ENCODE peak calls at places on chromosomes 1 and 21, in nine cellular contexts. Y is CD8-positive, alpha-beta T cell; F is kidney epithelial cell; C is pancreas; R is fibroblast of pulmonary artery; W is cardiac fibroblast; S is adrenal gland; D is GM12878; T is astrocyte. E is an unnamed sample.

GRCh38 chr1:109978761-109979488 is 5.6 kb upstream of the AHCYL1 start:
- DNase-seq in T (no peak), S (no peak), F (no peak), D (no peak), C (no peak), R (no peak), W (peak), Y (no peak), E (no peak)

GRCh38 chr1:30522031-30523004 is 201.1 kb downstream of the MATN1 start:
- DNase-seq in F (no peak), W (no peak), T (peak), C (peak), S (peak), R (peak), D (no peak), Y (no peak), E (peak)

GRCh38 chr21:45417256-45417950 is 12.4 kb downstream of the COL18A1 start:
- DNase-seq in R (no peak), W (no peak), T (no peak), C (no peak), Y (no peak), F (no peak), D (no peak), S (peak), E (no peak)

GRCh38 chr1:100989306-100990077 is 36.1 kb downstream of the DPH5 start:
- DNase-seq in T (peak), D (no peak), W (peak), F (peak), C (no peak), R (peak), S (no peak), Y (no peak), E (peak)

GRCh38 chr1:111597433-111597832 is 22.2 kb upstream of the RAP1A start:
- DNase-seq in W (no peak), R (no peak), F (no peak), T (no peak), Y (no peak), C (no peak), S (no peak), D (no peak), E (no peak)

GRCh38 chr1:156444407-156445001 is 56.1 kb downstream of the MEF2D start:
- DNase-seq in W (peak), S (no peak), C (no peak), T (no peak), F (no peak), D (no peak), R (peak), Y (no peak), E (no peak)

GRCh38 chr21:27528697-27529096 is 561.8 kb upstream of the ADAMTS5 start:
- DNase-seq in Y (no peak), C (no peak), S (no peak), W (no peak), D (no peak), R (no peak), F (no peak), T (no peak), E (no peak)

GRCh38 chr1:71836899-71837298 is 445.4 kb downstream of the NEGR1 start:
- DNase-seq in D (no peak), Y (no peak), R (no peak), W (no peak), T (no peak), S (no peak), C (no peak), F (no peak), E (no peak)

GRCh38 chr1:5640845-5641244 is 351.4 kb downstream of the NPHP4 start:
- DNase-seq in T (no peak), Y (no peak), D (no peak), S (no peak), R (no peak), C (no peak), F (no peak), W (no peak), E (no peak)
- TF ChIP-seq CTCF in T (no peak), Y (no peak), D (no peak), S (no peak), R (no peak), C (no peak), F (no peak), W (no peak), E (peak)

DNA sequence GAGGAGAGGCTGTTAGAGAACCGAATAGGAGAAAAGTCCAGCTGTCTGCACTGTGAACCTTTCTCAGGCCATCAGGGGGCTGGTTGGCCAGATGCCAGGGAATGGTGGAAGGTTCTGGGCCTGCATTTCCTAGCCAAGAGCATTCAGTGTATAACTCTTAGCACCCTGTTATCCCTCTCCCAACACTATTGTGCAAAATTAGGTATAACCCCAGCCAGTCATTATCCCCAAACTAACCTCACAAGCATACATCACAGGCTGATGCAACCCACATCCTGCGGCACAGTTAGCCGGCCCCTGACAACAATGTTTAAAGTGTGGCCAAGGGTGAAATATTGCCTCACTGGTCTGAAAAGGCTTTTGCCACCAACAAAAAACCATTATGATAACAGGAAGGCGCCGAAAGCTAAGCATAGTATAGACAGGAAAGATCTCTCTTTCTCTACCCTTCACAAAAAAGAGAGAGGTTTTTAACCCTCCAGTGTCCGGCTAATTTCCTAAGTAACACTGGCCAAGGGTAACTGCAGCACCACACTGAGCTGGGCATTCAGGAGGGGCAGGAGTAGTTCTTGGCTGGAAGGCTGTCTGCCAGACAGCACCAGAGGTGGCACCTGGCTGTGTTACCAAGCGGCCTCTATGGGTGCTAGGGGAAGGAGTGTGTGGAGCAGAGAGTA is 77.3 kb upstream of the BCAR3 start:
- DNase-seq in W (peak), C (no peak), R (peak), T (peak), D (no peak), S (peak), F (no peak), Y (no peak), E (no peak)
- TF ChIP-seq CTCF in W (peak), C (no peak), R (peak), T (no peak), D (no peak), S (no peak), F (no peak), Y (no peak), E (no peak)

GRCh38 chr1:161388639-161389038 is 21.0 kb upstream of the CFAP126 start:
- DNase-seq in W (no peak), C (no peak), F (no peak), Y (no peak), R (no peak), S (no peak), T (no peak), D (no peak), E (no peak)
- TF ChIP-seq CTCF in W (no peak), C (no peak), F (no peak), Y (no peak), R (no peak), S (no peak), T (no peak), D (no peak), E (no peak)

DNA sequence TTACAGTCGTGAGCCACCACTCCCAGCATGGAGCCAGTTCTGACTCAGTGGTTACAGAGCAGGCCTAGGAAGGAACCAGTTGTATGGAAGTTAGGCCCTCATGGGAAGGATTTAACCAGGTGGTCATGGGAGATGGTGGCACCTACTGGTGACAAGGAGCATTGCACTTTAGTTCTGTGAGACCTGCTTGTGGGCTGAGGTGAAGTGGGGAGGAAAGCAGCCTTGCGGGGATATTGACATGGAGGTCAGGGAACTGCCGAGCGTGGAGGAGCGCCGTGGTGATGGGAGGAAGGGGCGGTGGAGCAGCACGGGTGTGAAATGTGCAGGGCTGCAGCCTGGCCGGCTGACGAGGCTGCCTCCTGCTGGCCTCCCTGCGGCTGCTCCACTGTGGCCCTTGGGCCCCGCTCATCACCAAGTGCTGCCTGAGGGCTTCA is 100.4 kb downstream of the GALNT2 start:
- DNase-seq in D (peak), Y (no peak), C (no peak), W (peak), S (no peak), F (no peak), R (peak), T (peak), E (peak)
- TF ChIP-seq CTCF in D (peak), Y (peak), C (peak), W (peak), S (peak), F (peak), R (peak), T (peak), E (peak)

GRCh38 chr1:3481046-3481445 is 26.6 kb downstream of the ARHGEF16 start:
- DNase-seq in F (no peak), C (no peak), S (no peak), Y (no peak), D (no peak), T (no peak), W (no peak), R (no peak), E (no peak)

GRCh38 chr1:3483801-3484444 is 29.5 kb downstream of the ARHGEF16 start:
- DNase-seq in R (peak), F (no peak), W (peak), S (peak), D (no peak), T (no peak), Y (no peak), C (peak), E (no peak)

GRCh38 chr1:3481836-3482589 is 27.5 kb downstream of the ARHGEF16 start:
- DNase-seq in S (no peak), C (no peak), Y (no peak), R (no peak), T (no peak), D (no peak), F (no peak), W (no peak), E (peak)

GRCh38 chr1:3483380-3483779 is 28.9 kb downstream of the ARHGEF16 start:
- DNase-seq in F (no peak), Y (no peak), R (no peak), T (no peak), D (no peak), C (no peak), S (no peak), W (no peak), E (no peak)

GRCh38 chr1:3482590-3482899 is 28.1 kb downstream of the ARHGEF16 start:
- DNase-seq in R (no peak), W (no peak), D (no peak), T (no peak), C (no peak), F (no peak), S (no peak), Y (no peak), E (no peak)
- TF ChIP-seq CTCF in R (no peak), W (no peak), D (peak), T (no peak), C (no peak), F (no peak), S (no peak), Y (no peak), E (peak)

DNA sequence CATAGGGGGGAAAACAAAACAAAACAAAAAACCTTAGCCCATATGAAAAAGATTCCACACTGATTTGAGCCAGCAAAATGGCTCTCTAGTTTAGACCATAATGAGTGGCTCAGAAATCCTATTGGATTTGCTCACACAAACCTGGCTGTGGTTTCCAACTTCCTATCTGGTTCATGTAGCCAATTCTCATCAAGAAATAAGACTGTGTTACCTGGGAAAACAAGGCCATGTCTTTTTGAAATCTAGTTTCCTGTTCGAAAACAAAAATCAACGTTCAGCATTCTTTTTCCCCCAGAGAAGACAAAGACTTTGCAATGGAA is 69.2 kb downstream of the TBX15 start:
- DNase-seq in T (no peak), W (no peak), F (no peak), R (no peak), Y (no peak), S (no peak), C (no peak), D (no peak), E (no peak)
- TF ChIP-seq CTCF in T (no peak), W (no peak), F (no peak), R (no peak), Y (no peak), S (no peak), C (no peak), D (no peak), E (no peak)

DNA sequence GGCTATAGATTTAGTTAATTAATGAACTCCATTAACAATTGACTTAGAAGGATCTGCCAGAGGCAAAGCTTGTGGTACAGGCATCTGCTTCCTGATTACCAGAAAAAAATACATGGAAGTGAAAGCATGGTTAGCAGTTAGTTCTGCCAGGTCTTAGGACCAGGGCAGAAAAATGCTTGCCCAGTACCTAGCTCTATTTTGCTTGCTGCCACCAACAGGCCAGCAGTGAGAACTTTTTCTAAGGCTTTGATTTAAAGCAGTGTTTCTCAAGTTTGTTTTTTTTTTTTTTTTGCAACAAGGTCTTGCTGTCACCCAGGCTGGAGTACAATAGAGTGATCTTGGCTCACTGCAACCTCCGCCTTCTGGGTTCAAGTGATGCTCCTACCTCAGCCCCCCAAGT is 16.4 kb upstream of the MTF1 start:
- DNase-seq in Y (no peak), T (no peak), R (peak), D (no peak), S (no peak), C (no peak), F (no peak), W (peak), E (no peak)
- TF ChIP-seq CTCF in Y (no peak), T (peak), R (peak), D (no peak), S (no peak), C (no peak), F (peak), W (peak), E (peak)